ENCODE peak calls at places on chromosome 5, in six cellular contexts. One of them, this sample, is unnamed.

GRCh38 chr5:61887271-61887670 is 418.7 kb upstream of the KIF2A start:
- DNase-seq in GM13976: no peak
- DNase-seq in tibial artery: no peak
- DNase-seq in hepatic stellate cell: no peak
- DNase-seq in ovary: no peak
- DNase-seq in stimulated activated CD8-positive, alpha-beta memory T cell treated with anti-CD3 and anti-CD28 coated beads, Interleukin-15, amount 100 ng/mL, for 4 hours: no peak
- DNase-seq in this sample: no peak

GRCh38 chr5:93461751-93462150 is 119.3 kb downstream of the NR2F1-AS1 start:
- DNase-seq in GM13976: no peak
- DNase-seq in tibial artery: no peak
- DNase-seq in hepatic stellate cell: no peak
- DNase-seq in ovary: no peak
- DNase-seq in stimulated activated CD8-positive, alpha-beta memory T cell treated with anti-CD3 and anti-CD28 coated beads, Interleukin-15, amount 100 ng/mL, for 4 hours: no peak
- DNase-seq in this sample: no peak

GRCh38 chr5:132526290-132526973 is 16.9 kb downstream of the IL5 start:
- DNase-seq in GM13976: peak
- DNase-seq in tibial artery: no peak
- DNase-seq in hepatic stellate cell: peak
- DNase-seq in ovary: peak
- DNase-seq in stimulated activated CD8-positive, alpha-beta memory T cell treated with anti-CD3 and anti-CD28 coated beads, Interleukin-15, amount 100 ng/mL, for 4 hours: no peak
- DNase-seq in this sample: peak

GRCh38 chr5:86894006-86894560 is 276.3 kb downstream of the COX7C start:
- DNase-seq in GM13976: no peak
- DNase-seq in tibial artery: no peak
- DNase-seq in hepatic stellate cell: no peak
- DNase-seq in ovary: no peak
- DNase-seq in stimulated activated CD8-positive, alpha-beta memory T cell treated with anti-CD3 and anti-CD28 coated beads, Interleukin-15, amount 100 ng/mL, for 4 hours: no peak
- DNase-seq in this sample: peak

GRCh38 chr5:124074500-124074899 is 562.5 kb downstream of the CSNK1G3 start:
- DNase-seq in GM13976: no peak
- DNase-seq in tibial artery: no peak
- DNase-seq in hepatic stellate cell: no peak
- DNase-seq in ovary: no peak
- DNase-seq in stimulated activated CD8-positive, alpha-beta memory T cell treated with anti-CD3 and anti-CD28 coated beads, Interleukin-15, amount 100 ng/mL, for 4 hours: no peak
- DNase-seq in this sample: no peak

GRCh38 chr5:43514471-43514815 is 505 bp downstream of the C5orf34 start:
- DNase-seq in GM13976: no peak
- DNase-seq in tibial artery: no peak
- DNase-seq in hepatic stellate cell: peak
- DNase-seq in ovary: no peak
- DNase-seq in stimulated activated CD8-positive, alpha-beta memory T cell treated with anti-CD3 and anti-CD28 coated beads, Interleukin-15, amount 100 ng/mL, for 4 hours: no peak
- DNase-seq in this sample: peak

GRCh38 chr5:157217289-157218024 is 36.8 kb downstream of the ITK start:
- DNase-seq in GM13976: no peak
- DNase-seq in tibial artery: no peak
- DNase-seq in hepatic stellate cell: no peak
- DNase-seq in ovary: no peak
- DNase-seq in stimulated activated CD8-positive, alpha-beta memory T cell treated with anti-CD3 and anti-CD28 coated beads, Interleukin-15, amount 100 ng/mL, for 4 hours: peak
- DNase-seq in this sample: no peak

GRCh38 chr5:1108865-1109174 is 3.0 kb downstream of the SLC12A7 start:
- DNase-seq in GM13976: no peak
- DNase-seq in tibial artery: no peak
- DNase-seq in hepatic stellate cell: no peak
- DNase-seq in ovary: no peak
- DNase-seq in stimulated activated CD8-positive, alpha-beta memory T cell treated with anti-CD3 and anti-CD28 coated beads, Interleukin-15, amount 100 ng/mL, for 4 hours: no peak
- DNase-seq in this sample: no peak

GRCh38 chr5:142432369-142432863 is 107.6 kb upstream of the SPRY4 start:
- DNase-seq in GM13976: peak
- DNase-seq in tibial artery: no peak
- DNase-seq in hepatic stellate cell: no peak
- DNase-seq in ovary: no peak
- DNase-seq in stimulated activated CD8-positive, alpha-beta memory T cell treated with anti-CD3 and anti-CD28 coated beads, Interleukin-15, amount 100 ng/mL, for 4 hours: peak
- DNase-seq in this sample: no peak

GRCh38 chr5:117039035-117039434 is 464.4 kb upstream of the SEMA6A start:
- DNase-seq in GM13976: no peak
- DNase-seq in tibial artery: no peak
- DNase-seq in hepatic stellate cell: no peak
- DNase-seq in ovary: no peak
- DNase-seq in stimulated activated CD8-positive, alpha-beta memory T cell treated with anti-CD3 and anti-CD28 coated beads, Interleukin-15, amount 100 ng/mL, for 4 hours: no peak
- DNase-seq in this sample: no peak

GRCh38 chr5:157312492-157312891 is 46.6 kb downstream of the CYFIP2 start:
- DNase-seq in GM13976: peak
- DNase-seq in tibial artery: no peak
- DNase-seq in hepatic stellate cell: peak
- DNase-seq in ovary: no peak
- DNase-seq in stimulated activated CD8-positive, alpha-beta memory T cell treated with anti-CD3 and anti-CD28 coated beads, Interleukin-15, amount 100 ng/mL, for 4 hours: peak
- DNase-seq in this sample: peak

GRCh38 chr5:126854526-126855110 is 77.7 kb downstream of the LMNB1 start:
- DNase-seq in GM13976: no peak
- DNase-seq in tibial artery: no peak
- DNase-seq in hepatic stellate cell: no peak
- DNase-seq in ovary: no peak
- DNase-seq in stimulated activated CD8-positive, alpha-beta memory T cell treated with anti-CD3 and anti-CD28 coated beads, Interleukin-15, amount 100 ng/mL, for 4 hours: no peak
- DNase-seq in this sample: no peak

GRCh38 chr5:173451031-173451430 is 122.8 kb upstream of the STC2 start:
- DNase-seq in GM13976: peak
- DNase-seq in tibial artery: no peak
- DNase-seq in hepatic stellate cell: no peak
- DNase-seq in ovary: no peak
- DNase-seq in stimulated activated CD8-positive, alpha-beta memory T cell treated with anti-CD3 and anti-CD28 coated beads, Interleukin-15, amount 100 ng/mL, for 4 hours: no peak
- DNase-seq in this sample: no peak

GRCh38 chr5:95669540-95669939 is 13.3 kb downstream of the SPATA9 start:
- DNase-seq in GM13976: no peak
- DNase-seq in tibial artery: peak
- DNase-seq in hepatic stellate cell: peak
- DNase-seq in ovary: peak
- DNase-seq in stimulated activated CD8-positive, alpha-beta memory T cell treated with anti-CD3 and anti-CD28 coated beads, Interleukin-15, amount 100 ng/mL, for 4 hours: no peak
- DNase-seq in this sample: peak

GRCh38 chr5:116002116-116002906 is 30.0 kb upstream of the ARL14EPL start:
- DNase-seq in GM13976: no peak
- DNase-seq in tibial artery: no peak
- DNase-seq in hepatic stellate cell: peak
- DNase-seq in ovary: no peak
- DNase-seq in stimulated activated CD8-positive, alpha-beta memory T cell treated with anti-CD3 and anti-CD28 coated beads, Interleukin-15, amount 100 ng/mL, for 4 hours: no peak
- DNase-seq in this sample: no peak

GRCh38 chr5:148788636-148789035 is 37.8 kb upstream of the ADRB2 start:
- DNase-seq in GM13976: no peak
- DNase-seq in tibial artery: no peak
- DNase-seq in hepatic stellate cell: no peak
- DNase-seq in ovary: no peak
- DNase-seq in stimulated activated CD8-positive, alpha-beta memory T cell treated with anti-CD3 and anti-CD28 coated beads, Interleukin-15, amount 100 ng/mL, for 4 hours: no peak
- DNase-seq in this sample: no peak

This sample was measured in MG63.